ENCODE peak calls at places on chromosome 4, in six cellular contexts. H is PC-3, Z is MM.1S, R is GM23248, P is neural progenitor cell, M is GM23338. J is an unnamed sample.

GRCh38 chr4:152094851-152095700 is 334.3 kb upstream of the GATB start:
- DNase-seq in R (peak; percentile 78), H (peak; percentile 56), Z (no peak), P (no peak), M (no peak), J (no peak)

GRCh38 chr4:100165809-100166208 is 24.5 kb downstream of the DDIT4L start:
- DNase-seq in P (peak; percentile 44), R (no peak), H (no peak), M (no peak), Z (no peak), J (no peak)

GRCh38 chr4:168139336-168139735 is 47.0 kb downstream of the ANXA10 start:
- DNase-seq in P (no peak), R (peak; percentile 80), M (no peak), H (peak; percentile 55), Z (no peak), J (peak; percentile 16)

GRCh38 chr4:174631901-174632758 is 109.8 kb upstream of the HPGD start:
- DNase-seq in Z (peak; percentile 70), R (peak; percentile 69), H (peak; percentile 50), P (peak; percentile 61), M (peak; percentile 67), J (no peak)

GRCh38 chr4:24932831-24933230 is 20.0 kb upstream of the CCDC149 start:
- DNase-seq in M (no peak), H (no peak), R (peak; percentile 48), Z (no peak), P (no peak), J (no peak)

GRCh38 chr4:72330381-72330780 is 238.6 kb downstream of the ADAMTS3 start:
- DNase-seq in M (no peak), P (no peak), Z (no peak), H (no peak), R (no peak), J (no peak)

GRCh38 chr4:173517781-173518371 is 12.2 kb downstream of the HAND2 start:
- DNase-seq in M (peak; percentile 86), H (no peak), Z (no peak), P (peak; percentile 88), R (no peak), J (no peak)

GRCh38 chr4:5760936-5761480 is 50.0 kb downstream of the EVC start:
- DNase-seq in H (no peak), R (no peak), P (no peak), M (no peak), Z (no peak), J (no peak)

GRCh38 chr4:169152104-169152503 is 118.7 kb downstream of the SH3RF1 start:
- DNase-seq in M (no peak), R (no peak), H (no peak), Z (no peak), P (no peak), J (no peak)

GRCh38 chr4:101795704-101796103 is 5.2 kb downstream of the BANK1 start:
- DNase-seq in Z (no peak), M (peak; percentile 14), H (no peak), R (no peak), P (no peak), J (no peak)

GRCh38 chr4:138217567-138217966 is 24.6 kb downstream of the SLC7A11 start:
- DNase-seq in H (no peak), M (peak; percentile 49), P (peak; percentile 69), Z (no peak), R (no peak), J (no peak)

GRCh38 chr4:133921280-133922195 is 280.1 kb downstream of the PABPC4L start:
- DNase-seq in P (peak; percentile 21), Z (no peak), H (peak; percentile 10), R (peak; percentile 32), M (no peak), J (no peak)

GRCh38 chr4:128812360-128812958 is 3.0 kb downstream of the JADE1 start:
- DNase-seq in P (peak; percentile 96), R (peak; percentile 92), Z (peak; percentile 82), M (peak; percentile 82), H (peak; percentile 52), J (no peak)

GRCh38 chr4:106162278-106162677 is 153.7 kb downstream of the TBCK start:
- DNase-seq in R (no peak), P (no peak), Z (no peak), M (no peak), H (no peak), J (no peak)

GRCh38 chr4:79247695-79248394 is 78.0 kb downstream of the NAA11 start:
- DNase-seq in M (no peak), P (no peak), R (no peak), Z (no peak), H (no peak), J (no peak)

GRCh38 chr4:16827045-16827444 is 71.4 kb downstream of the LDB2 start:
- DNase-seq in M (peak; percentile 38), P (no peak), Z (no peak), H (no peak), R (no peak), J (no peak)

GRCh38 chr4:10622728-10623127 is 61.8 kb downstream of the CLNK start:
- DNase-seq in M (peak; percentile 51), H (no peak), R (no peak), Z (peak; percentile 33), P (no peak), J (no peak)

GRCh38 chr4:185468999-185469398 is 2.5 kb downstream of the CCDC110 start:
- DNase-seq in M (no peak), H (no peak), Z (no peak), R (no peak), P (no peak), J (no peak)

GRCh38 chr4:56505269-56506109 is at the start of gene ARL9:
- DNase-seq in M (peak; percentile 87), Z (no peak), P (peak; percentile 80), H (peak; percentile 49), R (peak; percentile 85), J (no peak)

GRCh38 chr4:2337896-2338295 is 76.0 kb upstream of the MXD4 start:
- DNase-seq in H (no peak), Z (no peak), P (no peak), R (no peak), M (no peak), J (no peak)

GRCh38 chr4:2341261-2341841 is 77.1 kb downstream of the ZFYVE28 start:
- DNase-seq in Z (no peak), M (no peak), P (no peak), H (no peak), R (no peak), J (no peak)

GRCh38 chr4:2340272-2341061 is 78.0 kb downstream of the ZFYVE28 start:
- DNase-seq in H (no peak), P (no peak), R (no peak), Z (no peak), M (no peak), J (no peak)

GRCh38 chr4:2338754-2339457 is 77.0 kb upstream of the MXD4 start:
- DNase-seq in M (peak; percentile 44), Z (no peak), R (no peak), P (no peak), H (no peak), J (no peak)

GRCh38 chr4:2339458-2340271 is 77.8 kb upstream of the MXD4 start:
- DNase-seq in R (no peak), M (no peak), H (no peak), Z (no peak), P (no peak), J (no peak)
- TF ChIP-seq EZH2 in R (no peak), M (no peak), H (no peak), Z (no peak), P (no peak), J (no peak)

GRCh38 chr4:165177725-165178666 is 29.4 kb upstream of the KLHL2 start:
- DNase-seq in P (no peak), M (peak; percentile 4), R (no peak), H (no peak), Z (no peak), J (no peak)
- H2AFZ ChIP-seq in P (no peak overlapping the region), M (peak overlapping the region; percentile 76), R (no peak overlapping the region), H (no peak overlapping the region), Z (no peak overlapping the region), J (no peak overlapping the region)

GRCh38 chr4:153485860-153486259 is 19.7 kb downstream of the TMEM131L start:
- DNase-seq in P (no peak), Z (no peak), M (no peak), H (no peak), R (no peak), J (no peak)

GRCh38 chr4:153489856-153490558 is 23.8 kb downstream of the TMEM131L start:
- DNase-seq in H (peak; percentile 44), R (no peak), Z (no peak), M (no peak), P (no peak), J (no peak)

GRCh38 chr4:153488719-153489384 is 22.7 kb downstream of the TMEM131L start:
- DNase-seq in P (peak; percentile 33), R (peak; percentile 50), Z (no peak), M (peak; percentile 54), H (no peak), J (no peak)

GRCh38 chr4:153486281-153487151 is 20.4 kb downstream of the TMEM131L start:
- DNase-seq in R (peak; percentile 93), P (peak; percentile 36), M (peak; percentile 58), Z (no peak), H (peak; percentile 93), J (peak; percentile 61)

DNA sequence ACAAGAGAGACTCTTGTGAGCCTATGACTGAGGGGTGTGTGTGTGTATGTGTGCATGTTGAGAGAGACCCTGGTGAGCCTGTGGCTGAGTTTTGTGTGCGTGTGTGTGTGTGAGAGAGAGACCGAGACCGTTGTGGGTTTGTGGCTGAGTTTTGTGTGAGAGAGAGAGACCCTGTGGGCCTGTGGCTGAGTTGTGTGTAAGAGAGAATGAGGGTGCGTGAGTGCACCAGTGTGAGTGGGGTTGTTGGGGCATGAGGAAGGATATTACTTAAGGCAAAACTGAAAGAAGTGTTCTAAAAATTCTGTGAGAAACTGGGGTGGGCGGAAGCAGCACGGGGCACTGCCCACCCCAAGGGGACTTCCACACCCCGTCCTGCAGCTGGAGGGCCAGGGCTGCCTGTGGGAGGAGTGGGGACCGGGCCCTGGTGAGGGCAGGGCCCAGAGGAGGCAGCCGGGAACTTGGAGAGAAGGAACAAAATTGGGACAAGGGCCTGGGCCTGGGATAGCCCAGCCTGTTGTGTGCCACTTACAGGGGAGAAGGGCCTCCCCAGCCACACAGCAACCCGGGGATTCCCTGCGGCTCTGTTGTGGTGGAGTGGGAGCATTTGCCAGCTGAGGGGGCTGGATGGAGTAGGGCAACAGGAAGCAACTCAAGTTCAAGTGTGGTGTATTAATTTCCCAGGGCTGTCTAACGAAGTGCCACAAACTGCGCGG is 22.0 kb downstream of the TMEM131L start:
- DNase-seq in Z (no peak), H (no peak), R (no peak), P (no peak), M (no peak), J (no peak)
- H3F3A ChIP-seq in Z (no peaks in the 10 kb centered on the region), H (no peaks in the 10 kb centered on the region), R (peaks cover 18% of the 10 kb centered on the region), P (peaks cover 12% of the 10 kb centered on the region), M (peaks cover 7% of the 10 kb centered on the region), J (peaks cover 30% of the 10 kb centered on the region)

GRCh38 chr4:37889849-37890500 is 909 bp upstream of the TBC1D1 start:
- DNase-seq in P (peak; percentile 31), Z (no peak), H (no peak), M (peak; percentile 62), R (peak; percentile 13), J (no peak)
- TF ChIP-seq EZH2 in P (peak; percentile 90), Z (no peak), H (no peak), M (peak; percentile 83), R (peak; percentile 4), J (no peak)

J was measured in PC-9.